ENCODE peak calls at places on chromosomes 3 and 15, in ten cellular contexts. R is stimulated activated CD4-positive, alpha-beta T cell treated with anti-CD3 and anti-CD28 coated beads, TNF-alpha, amount 100 ng/mL, for 24 hours; C is tibial nerve; Q is NCI-H526; Z is stimulated activated naive CD8-positive, alpha-beta T cell treated with anti-CD3 and anti-CD28 coated beads, Interleukin-15, Interleukin-2, amounts not matched to agents 100 U/mL and 50 U/mL, for 24 hours; B is activated naive CD8-positive, alpha-beta T cell treated with anti-CD3 and anti-CD28 coated beads, Interleukin-2, amount 50 U/mL, for 24 hours; K is NCI-H2029 treated with DMSO at 0.1 percent for 48 hours; O is AG09309; V is progenitor cell of endocrine pancreas; L is iris pigment epithelial cell. X is an unnamed sample.

GRCh38 chr3:27357665-27358258 is 11.4 kb downstream of the NEK10 start:
- DNase-seq in Q (peak), V (no peak), K (peak), C (peak), L (peak), Z (peak), B (peak), R (peak), O (no peak), X (peak)

GRCh38 chr3:129160891-129161859 is at the start of gene ISY1:
- DNase-seq in Q (peak), C (peak), B (peak), Z (peak), V (peak), L (peak), O (peak), K (peak), R (peak), X (peak)

GRCh38 chr3:107263269-107264021 is 113.8 kb upstream of the CCDC54 start:
- DNase-seq in Q (no peak), R (no peak), L (peak), K (no peak), O (no peak), B (no peak), V (no peak), C (no peak), Z (no peak), X (no peak)

GRCh38 chr3:13364602-13365271 is 55.4 kb downstream of the NUP210 start:
- DNase-seq in B (no peak), L (peak), Z (no peak), Q (no peak), K (no peak), V (no peak), C (no peak), R (no peak), O (no peak), X (no peak)

GRCh38 chr15:66611257-66612053 is 45.7 kb upstream of the LCTL start:
- DNase-seq in C (no peak), Z (no peak), K (no peak), R (no peak), L (no peak), O (no peak), B (no peak), V (peak), Q (no peak), X (no peak)

GRCh38 chr3:161409069-161409468 is 37.8 kb upstream of the SPTSSB start:
- DNase-seq in B (peak), V (no peak), O (no peak), C (peak), R (no peak), L (peak), Z (peak), K (no peak), Q (peak), X (no peak)

GRCh38 chr3:27568393-27568792 is 84.2 kb upstream of the SLC4A7 start:
- DNase-seq in R (no peak), L (peak), B (no peak), O (peak), K (no peak), Q (no peak), Z (no peak), C (peak), V (no peak), X (no peak)

GRCh38 chr3:193132923-193133463 is 108.0 kb upstream of the PLAAT1 start:
- DNase-seq in L (peak), Z (no peak), K (no peak), O (no peak), V (no peak), B (no peak), C (no peak), R (no peak), Q (no peak), X (no peak)

GRCh38 chr3:14533457-14533958 is 6.6 kb downstream of the GRIP2 start:
- DNase-seq in V (no peak), Q (no peak), R (no peak), C (no peak), K (no peak), B (no peak), Z (no peak), L (no peak), O (no peak), X (no peak)

GRCh38 chr15:71443538-71443937 is 328.3 kb downstream of the THSD4 start:
- DNase-seq in K (no peak), Z (peak), L (peak), V (peak), Q (peak), C (peak), B (peak), R (peak), O (no peak), X (no peak)

GRCh38 chr15:101579766-101580165 is 72.4 kb downstream of the TM2D3 start:
- DNase-seq in Z (no peak), V (no peak), Q (no peak), R (no peak), B (no peak), C (no peak), K (no peak), O (peak), L (peak), X (no peak)

GRCh38 chr3:8482960-8483665 is 18.5 kb upstream of the LMCD1 start:
- DNase-seq in B (no peak), Z (no peak), V (no peak), R (no peak), O (peak), L (peak), K (peak), C (peak), Q (no peak), X (no peak)

GRCh38 chr3:13718437-13718836 is 161.4 kb downstream of the WNT7A start:
- DNase-seq in Z (no peak), V (peak), B (no peak), Q (no peak), R (no peak), K (no peak), C (no peak), O (no peak), L (no peak), X (peak)

GRCh38 chr3:96863129-96863740 is 48.8 kb downstream of the EPHA6 start:
- DNase-seq in C (no peak), R (no peak), Z (no peak), O (no peak), Q (peak), K (peak), B (peak), V (no peak), L (peak), X (peak)

GRCh38 chr3:141680620-141681389 is 57.3 kb upstream of the RNF7 start:
- DNase-seq in Z (no peak), K (peak), R (no peak), V (no peak), L (peak), B (no peak), Q (no peak), C (no peak), O (no peak), X (no peak)

X was measured in H1.